ENCODE peak calls at places on chromosomes 11 and 22, in nine cellular contexts. N, G, D, V, H, X, F, W and B are unnamed samples.

GRCh38 chr22:39932918-39933649 is 27.1 kb upstream of the TMA7B start:
- DNase-seq in N (peak), G (peak), D (peak), V (peak), H (no peak), X (peak), F (peak), W (peak), B (peak)

GRCh38 chr11:68550485-68550817 is 89.9 kb downstream of the PPP6R3 start:
- DNase-seq in N (no peak), G (no peak), D (no peak), V (no peak), H (no peak), X (no peak), F (no peak), W (no peak), B (peak)

GRCh38 chr11:9528573-9529332 is 44.7 kb upstream of the WEE1 start:
- DNase-seq in N (no peak), G (no peak), D (no peak), V (no peak), H (no peak), X (no peak), F (no peak), W (no peak), B (no peak)

GRCh38 chr11:503179-503981 is 3.7 kb downstream of the RNH1 start:
- DNase-seq in N (no peak), G (no peak), D (no peak), V (no peak), H (no peak), X (no peak), F (peak), W (no peak), B (peak)

GRCh38 chr22:43289976-43290663 is 53.1 kb downstream of the SCUBE1 start:
- DNase-seq in N (no peak), G (no peak), D (no peak), V (no peak), H (peak), X (no peak), F (no peak), W (no peak), B (peak)

GRCh38 chr11:128692750-128693578 is 908 bp upstream of the FLI1 start:
- DNase-seq in N (peak), G (peak), D (no peak), V (peak), H (peak), X (peak), F (no peak), W (peak), B (peak)

GRCh38 chr11:6667733-6668374 is 12.2 kb upstream of the DCHS1 start:
- DNase-seq in N (peak), G (peak), D (peak), V (peak), H (no peak), X (peak), F (no peak), W (peak), B (peak)

GRCh38 chr11:63804259-63804658 is 9.0 kb upstream of the SPINDOC start:
- DNase-seq in N (no peak), G (peak), D (peak), V (no peak), H (no peak), X (no peak), F (peak), W (no peak), B (no peak)

GRCh38 chr11:44324222-44324621 is 14.3 kb upstream of the ALX4 start:
- DNase-seq in N (no peak), G (no peak), D (no peak), V (no peak), H (no peak), X (no peak), F (no peak), W (no peak), B (no peak)

GRCh38 chr11:2688381-2689231 is 11.2 kb downstream of the KCNQ1OT1 start:
- DNase-seq in N (no peak), G (no peak), D (no peak), V (no peak), H (no peak), X (no peak), F (no peak), W (no peak), B (no peak)

GRCh38 chr11:77117485-77117884 is 10.6 kb upstream of the MYO7A start:
- DNase-seq in N (no peak), G (no peak), D (no peak), V (no peak), H (no peak), X (no peak), F (no peak), W (no peak), B (no peak)

GRCh38 chr22:17368727-17369552 is at the start of gene CECR2:
- DNase-seq in N (peak), G (no peak), D (peak), V (peak), H (peak), X (peak), F (peak), W (peak), B (no peak)

GRCh38 chr11:46680164-46680760 is 20.2 kb downstream of the ARHGAP1 start:
- DNase-seq in N (no peak), G (no peak), D (no peak), V (no peak), H (no peak), X (no peak), F (no peak), W (no peak), B (no peak)

GRCh38 chr11:2715716-2716350 is 16.0 kb upstream of the KCNQ1OT1 start:
- DNase-seq in N (no peak), G (no peak), D (no peak), V (no peak), H (no peak), X (no peak), F (no peak), W (no peak), B (no peak)

GRCh38 chr11:57751676-57752253 is at the start of gene BTBD18:
- DNase-seq in N (peak), G (peak), D (no peak), V (no peak), H (peak), X (peak), F (peak), W (peak), B (peak)

GRCh38 chr11:1829039-1829820 is 5.6 kb upstream of the SYT8 start:
- DNase-seq in N (no peak), G (peak), D (no peak), V (no peak), H (no peak), X (no peak), F (no peak), W (no peak), B (peak)

GRCh38 chr22:30285176-30285845 is 4.0 kb downstream of the CASTOR1 start:
- DNase-seq in N (no peak), G (no peak), D (no peak), V (no peak), H (no peak), X (no peak), F (no peak), W (no peak), B (no peak)

GRCh38 chr11:95732930-95733602 is 56.5 kb downstream of the FAM76B start:
- DNase-seq in N (no peak), G (no peak), D (no peak), V (no peak), H (no peak), X (no peak), F (no peak), W (no peak), B (no peak)

GRCh38 chr11:117107701-117108590 is 9.7 kb upstream of the SIK3 start:
- DNase-seq in N (no peak), G (no peak), D (no peak), V (no peak), H (no peak), X (no peak), F (no peak), W (no peak), B (peak)

GRCh38 chr11:2576116-2576515 is 123.7 kb downstream of the KCNQ1OT1 start:
- DNase-seq in N (no peak), G (no peak), D (no peak), V (no peak), H (no peak), X (no peak), F (no peak), W (no peak), B (no peak)

GRCh38 chr11:124761301-124762021 is 629 bp downstream of the ESAM start:
- DNase-seq in N (peak), G (no peak), D (no peak), V (no peak), H (no peak), X (peak), F (no peak), W (no peak), B (no peak)

GRCh38 chr22:39661842-39662676 is 91.5 kb downstream of the CACNA1I start:
- DNase-seq in N (peak), G (no peak), D (no peak), V (no peak), H (no peak), X (peak), F (peak), W (no peak), B (no peak)

GRCh38 chr11:126896025-126896424 is 104.5 kb downstream of the KIRREL3 start:
- DNase-seq in N (no peak), G (no peak), D (no peak), V (no peak), H (no peak), X (no peak), F (no peak), W (no peak), B (no peak)

GRCh38 chr22:50684986-50685385 is 12.4 kb downstream of the SHANK3 start:
- DNase-seq in N (no peak), G (no peak), D (no peak), V (no peak), H (peak), X (peak), F (peak), W (no peak), B (no peak)

GRCh38 chr11:104761511-104761910 is 136.7 kb downstream of the CASP12 start:
- DNase-seq in N (no peak), G (no peak), D (no peak), V (no peak), H (no peak), X (no peak), F (no peak), W (no peak), B (no peak)

GRCh38 chr22:50544078-50544745 is 1.5 kb upstream of the KLHDC7B start:
- DNase-seq in N (peak), G (no peak), D (no peak), V (peak), H (peak), X (peak), F (peak), W (peak), B (peak)

GRCh38 chr11:125433454-125434121 is 62.5 kb downstream of the FEZ1 start:
- DNase-seq in N (peak), G (peak), D (peak), V (peak), H (peak), X (peak), F (peak), W (peak), B (peak)

GRCh38 chr11:102269927-102270326 is 47.4 kb upstream of the BIRC3 start:
- DNase-seq in N (no peak), G (peak), D (no peak), V (no peak), H (no peak), X (no peak), F (no peak), W (no peak), B (peak)

GRCh38 chr11:65716774-65717405 is 3.7 kb downstream of the RNASEH2C start:
- DNase-seq in N (no peak), G (no peak), D (no peak), V (no peak), H (no peak), X (no peak), F (no peak), W (no peak), B (no peak)

GRCh38 chr11:61690706-61691377 is 10.7 kb downstream of the DAGLA start:
- DNase-seq in N (no peak), G (no peak), D (no peak), V (no peak), H (no peak), X (no peak), F (no peak), W (no peak), B (no peak)

GRCh38 chr22:21941921-21942320 is 10.7 kb downstream of the PPM1F start:
- DNase-seq in N (no peak), G (no peak), D (no peak), V (no peak), H (no peak), X (no peak), F (no peak), W (no peak), B (no peak)

GRCh38 chr22:30626413-30626812 is 9.2 kb upstream of the SLC35E4 start:
- DNase-seq in N (no peak), G (no peak), D (no peak), V (no peak), H (no peak), X (no peak), F (no peak), W (no peak), B (no peak)

GRCh38 chr22:17633998-17634323 is 4.6 kb upstream of the BCL2L13 start:
- DNase-seq in N (no peak), G (no peak), D (no peak), V (no peak), H (no peak), X (no peak), F (no peak), W (no peak), B (no peak)

GRCh38 chr22:31605851-31606585 is 56.0 kb downstream of the PISD start:
- DNase-seq in N (no peak), G (no peak), D (no peak), V (no peak), H (no peak), X (no peak), F (peak), W (no peak), B (no peak)

GRCh38 chr11:132075447-132075846 is 705.0 kb downstream of the NTM start:
- DNase-seq in N (no peak), G (no peak), D (no peak), V (no peak), H (no peak), X (no peak), F (no peak), W (no peak), B (no peak)

GRCh38 chr11:132078677-132079076 is 708.3 kb downstream of the NTM start:
- DNase-seq in N (no peak), G (no peak), D (no peak), V (no peak), H (no peak), X (no peak), F (no peak), W (no peak), B (no peak)

GRCh38 chr11:132080121-132080520 is 709.7 kb downstream of the NTM start:
- DNase-seq in N (no peak), G (peak), D (no peak), V (no peak), H (no peak), X (no peak), F (no peak), W (no peak), B (peak)

GRCh38 chr11:132077416-132077815 is 707.0 kb downstream of the NTM start:
- DNase-seq in N (no peak), G (no peak), D (no peak), V (no peak), H (no peak), X (no peak), F (no peak), W (no peak), B (no peak)

DNA sequence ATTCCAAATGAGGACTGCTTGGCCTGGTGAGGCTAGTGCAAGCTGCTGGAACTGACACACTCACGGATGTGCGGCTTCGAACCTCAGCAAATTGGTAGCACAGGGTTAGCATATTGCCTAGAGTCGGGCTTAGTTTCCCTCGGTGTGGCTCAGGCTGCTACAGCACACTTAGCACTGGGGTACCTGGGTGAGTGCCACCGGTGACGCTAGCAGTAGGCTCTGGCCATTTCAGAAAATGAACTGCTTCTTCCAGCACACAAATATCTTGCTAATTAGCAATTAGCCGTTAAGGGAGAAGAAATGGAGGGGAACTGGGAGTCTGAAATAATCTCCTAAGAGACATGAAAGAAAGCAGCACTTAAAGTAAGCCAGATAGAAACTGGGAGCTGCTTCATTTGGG is 707.8 kb downstream of the NTM start:
- DNase-seq in N (no peak), G (no peak), D (no peak), V (no peak), H (no peak), X (no peak), F (no peak), W (no peak), B (no peak)
- TF ChIP-seq EZH2phosphoT487 in N (no peak), G (no peak), D (no peak), V (no peak), H (no peak), X (no peak), F (no peak), W (no peak), B (no peak)

GRCh38 chr11:22477312-22477711 is 139.1 kb downstream of the SLC17A6 start:
- DNase-seq in N (no peak), G (no peak), D (no peak), V (peak), H (no peak), X (no peak), F (no peak), W (no peak), B (peak)

GRCh38 chr11:22478169-22478568 is 140.0 kb downstream of the SLC17A6 start:
- DNase-seq in N (no peak), G (no peak), D (no peak), V (no peak), H (no peak), X (no peak), F (no peak), W (no peak), B (peak)

GRCh38 chr11:22479133-22479690 is 141.0 kb downstream of the SLC17A6 start:
- DNase-seq in N (no peak), G (no peak), D (no peak), V (no peak), H (no peak), X (no peak), F (no peak), W (no peak), B (peak)

GRCh38 chr11:22474621-22475020 is 136.4 kb downstream of the SLC17A6 start:
- DNase-seq in N (no peak), G (no peak), D (no peak), V (no peak), H (no peak), X (no peak), F (no peak), W (no peak), B (no peak)

DNA sequence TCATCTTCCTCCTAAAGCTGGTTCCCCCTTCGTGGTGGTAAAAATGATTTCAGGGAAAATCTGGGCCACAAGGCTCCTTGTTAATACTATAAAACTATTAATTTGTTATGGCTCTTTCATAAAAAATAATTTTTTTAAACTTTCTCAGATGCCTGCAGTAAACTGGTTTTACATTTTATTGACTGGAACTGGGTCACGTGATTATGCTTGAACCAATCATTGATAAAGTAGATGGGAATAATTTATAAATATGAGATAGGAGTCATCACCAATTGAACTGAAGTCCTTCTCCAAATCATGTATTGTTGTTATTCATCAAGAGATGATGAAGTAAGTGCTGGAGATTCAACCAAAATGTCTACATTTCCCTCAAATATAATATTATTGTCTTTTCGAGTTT is 138.4 kb downstream of the SLC17A6 start:
- DNase-seq in N (no peak), G (no peak), D (no peak), V (no peak), H (no peak), X (no peak), F (no peak), W (no peak), B (no peak)
- TF ChIP-seq EZH2phosphoT487 in N (no peak), G (no peak), D (no peak), V (no peak), H (no peak), X (no peak), F (no peak), W (no peak), B (no peak)

DNA sequence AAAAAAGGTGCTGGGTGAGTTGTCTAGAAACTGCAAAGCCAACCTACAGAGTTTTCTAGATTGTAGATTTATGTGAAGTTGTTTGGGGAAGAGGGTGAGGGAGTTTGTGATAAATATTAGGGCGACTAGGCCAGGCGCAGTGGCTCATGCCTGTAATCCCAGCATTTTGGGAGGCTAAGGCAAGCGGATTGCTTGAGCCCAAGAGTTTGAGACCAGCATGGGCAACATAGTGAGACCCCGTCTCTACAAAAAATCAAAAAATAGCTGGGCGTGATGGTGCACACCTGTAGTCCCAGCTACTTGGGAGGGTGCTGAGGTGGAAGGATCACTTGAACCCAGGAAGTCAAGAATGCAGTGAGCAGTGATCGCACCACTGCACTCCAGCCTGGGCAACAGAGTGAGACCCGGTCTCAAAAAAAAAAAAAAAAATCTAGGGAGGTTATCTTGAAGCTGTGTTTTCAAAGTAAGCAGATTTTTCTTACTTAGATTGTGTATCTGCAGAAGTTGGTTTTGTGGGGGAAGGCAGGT is 844 bp downstream of the APOL6 start:
- DNase-seq in N (no peak), G (no peak), D (no peak), V (no peak), H (no peak), X (no peak), F (no peak), W (peak), B (no peak)
- TF ChIP-seq EZH2phosphoT487 in N (no peak), G (no peak), D (no peak), V (no peak), H (no peak), X (no peak), F (no peak), W (no peak), B (no peak)

GRCh38 chr22:37283393-37283937 is 1.2 kb downstream of the CYTH4 start:
- DNase-seq in N (peak), G (no peak), D (no peak), V (no peak), H (peak), X (no peak), F (no peak), W (peak), B (peak)
- TF ChIP-seq EZH2phosphoT487 in N (no peak), G (no peak), D (no peak), V (no peak), H (no peak), X (no peak), F (no peak), W (no peak), B (no peak)

GRCh38 chr11:32381149-32381548 is 54.2 kb downstream of the WT1 start:
- DNase-seq in N (no peak), G (no peak), D (no peak), V (no peak), H (no peak), X (no peak), F (no peak), W (no peak), B (no peak)

GRCh38 chr11:32386770-32387377 is 48.5 kb downstream of the WT1 start:
- DNase-seq in N (no peak), G (peak), D (no peak), V (no peak), H (peak), X (no peak), F (peak), W (no peak), B (peak)

GRCh38 chr11:32379714-32380113 is 55.6 kb downstream of the WT1 start:
- DNase-seq in N (no peak), G (no peak), D (no peak), V (no peak), H (no peak), X (no peak), F (peak), W (no peak), B (no peak)

GRCh38 chr11:32385998-32386397 is 49.3 kb downstream of the WT1 start:
- DNase-seq in N (peak), G (peak), D (peak), V (peak), H (peak), X (peak), F (peak), W (no peak), B (peak)

GRCh38 chr11:32382339-32383049 is 52.8 kb downstream of the WT1 start:
- DNase-seq in N (no peak), G (peak), D (no peak), V (no peak), H (no peak), X (no peak), F (no peak), W (no peak), B (no peak)
- TF ChIP-seq EZH2phosphoT487 in N (no peak), G (no peak), D (no peak), V (no peak), H (no peak), X (no peak), F (no peak), W (no peak), B (no peak)